ENCODE peak calls at places on chromosomes 4 and X, in ten cellular contexts. X is astrocyte of the spinal cord, J is fibroblast of lung, F is cardiac fibroblast, E is sigmoid colon, V is K562, R is cardiac muscle cell, A is astrocyte of the cerebellum, G is hepatocyte, T is left lung. S is an unnamed sample.

GRCh38 chr4:94508256-94508655 is 56.5 kb downstream of the PDLIM5 start:
- DNase-seq in X (no peak), J (peak), F (peak), E (no peak), V (no peak), R (no peak), A (no peak), G (no peak), T (no peak), S (no peak)

GRCh38 chr4:110631582-110632505 is 9.0 kb upstream of the PITX2 start:
- DNase-seq in X (peak), J (peak), F (peak), E (peak), V (peak), R (peak), A (peak), G (peak), T (peak), S (peak)

GRCh38 chr4:8847764-8848163 is 23.9 kb downstream of the HMX1 start:
- DNase-seq in X (no peak), J (no peak), F (no peak), E (peak), V (no peak), R (peak), A (no peak), G (no peak), T (no peak), S (no peak)

GRCh38 chrX:69988955-69989394 is 60.8 kb downstream of the AWAT2 start:
- DNase-seq in X (no peak), J (no peak), F (peak), E (no peak), V (no peak), R (no peak), A (no peak), G (no peak), T (no peak), S (no peak)

GRCh38 chr4:15719506-15719905 is 16.6 kb downstream of the BST1 start:
- DNase-seq in X (no peak), J (peak), F (no peak), E (no peak), V (no peak), R (no peak), A (no peak), G (no peak), T (peak), S (no peak)

GRCh38 chrX:80430826-80431501 is 10.7 kb downstream of the TENT5D start:
- DNase-seq in X (no peak), J (no peak), F (peak), E (no peak), V (peak), R (no peak), A (no peak), G (no peak), T (no peak), S (no peak)

GRCh38 chrX:19785647-19786046 is 101.8 kb downstream of the SH3KBP1 start:
- DNase-seq in X (no peak), J (no peak), F (peak), E (no peak), V (no peak), R (no peak), A (no peak), G (no peak), T (no peak), S (no peak)

GRCh38 chrX:72114306-72114705 is 17.4 kb downstream of the RTL5 start:
- DNase-seq in X (no peak), J (no peak), F (no peak), E (no peak), V (no peak), R (no peak), A (no peak), G (no peak), T (no peak), S (no peak)

GRCh38 chr4:15864771-15865566 is 73.6 kb downstream of the FGFBP1 start:
- DNase-seq in X (no peak), J (no peak), F (no peak), E (no peak), V (no peak), R (no peak), A (no peak), G (no peak), T (no peak), S (no peak)

GRCh38 chr4:73964862-73965611 is 16.8 kb downstream of the PF4 start:
- DNase-seq in X (no peak), J (no peak), F (peak), E (no peak), V (peak), R (peak), A (no peak), G (peak), T (no peak), S (no peak)

GRCh38 chrX:107676559-107677378 is 48.5 kb downstream of the PRPS1 start:
- DNase-seq in X (peak), J (peak), F (peak), E (peak), V (peak), R (peak), A (no peak), G (peak), T (peak), S (peak)

GRCh38 chr4:145956288-145956890 is 17.8 kb upstream of the ZNF827 start:
- DNase-seq in X (peak), J (peak), F (peak), E (no peak), V (peak), R (peak), A (no peak), G (peak), T (no peak), S (no peak)

GRCh38 chrX:134634691-134635090 is 23.6 kb downstream of the PLAC1 start:
- DNase-seq in X (peak), J (peak), F (peak), E (no peak), V (no peak), R (no peak), A (no peak), G (no peak), T (no peak), S (no peak)

GRCh38 chrX:151704023-151704663 is 8.9 kb downstream of the PRRG3 start:
- DNase-seq in X (no peak), J (no peak), F (no peak), E (no peak), V (no peak), R (no peak), A (no peak), G (no peak), T (no peak), S (no peak)
- H3K4me3 ChIP-seq in X (no peak), J (no peak), F (no peak), E (no peak), V (no peak), R (no peak), A (no peak), G (no peak), T (no peak), S (no peak)

DNA sequence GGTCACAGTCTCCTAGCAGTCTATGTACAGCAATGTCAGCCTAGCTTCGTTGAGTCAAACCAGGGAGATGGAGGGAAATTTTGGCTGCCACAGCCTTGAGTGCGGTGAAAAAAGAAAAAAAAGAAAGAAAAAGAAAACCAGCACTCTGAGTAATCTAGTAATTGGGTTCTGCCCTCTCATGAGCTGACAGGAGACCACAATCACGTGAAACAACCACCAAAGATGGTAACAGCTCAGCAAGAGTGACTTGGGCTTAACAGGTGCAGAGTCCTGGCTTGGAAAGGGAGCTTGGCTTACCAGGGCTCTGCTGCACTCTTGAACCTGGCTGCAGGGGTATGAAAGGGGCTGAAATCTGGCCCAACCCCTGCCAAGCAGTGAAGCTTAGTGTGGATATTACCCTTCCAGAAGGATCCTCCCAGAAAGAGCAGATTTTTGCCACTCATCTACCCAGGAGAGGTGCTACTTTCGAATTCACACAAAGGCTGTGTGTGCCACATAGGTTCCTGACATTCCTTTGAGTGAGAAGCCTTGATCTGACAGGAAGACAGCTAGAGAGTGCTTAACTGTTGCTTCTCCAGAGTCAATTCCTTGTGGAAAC is 350.3 kb downstream of the PTTG2 start:
- DNase-seq in X (peak), J (no peak), F (no peak), E (no peak), V (no peak), R (no peak), A (peak), G (no peak), T (no peak), S (no peak)
- H3K4me3 ChIP-seq in X (no peak), J (no peak), F (no peak), E (no peak), V (no peak), R (no peak), A (no peak), G (no peak), T (no peak), S (no peak)

DNA sequence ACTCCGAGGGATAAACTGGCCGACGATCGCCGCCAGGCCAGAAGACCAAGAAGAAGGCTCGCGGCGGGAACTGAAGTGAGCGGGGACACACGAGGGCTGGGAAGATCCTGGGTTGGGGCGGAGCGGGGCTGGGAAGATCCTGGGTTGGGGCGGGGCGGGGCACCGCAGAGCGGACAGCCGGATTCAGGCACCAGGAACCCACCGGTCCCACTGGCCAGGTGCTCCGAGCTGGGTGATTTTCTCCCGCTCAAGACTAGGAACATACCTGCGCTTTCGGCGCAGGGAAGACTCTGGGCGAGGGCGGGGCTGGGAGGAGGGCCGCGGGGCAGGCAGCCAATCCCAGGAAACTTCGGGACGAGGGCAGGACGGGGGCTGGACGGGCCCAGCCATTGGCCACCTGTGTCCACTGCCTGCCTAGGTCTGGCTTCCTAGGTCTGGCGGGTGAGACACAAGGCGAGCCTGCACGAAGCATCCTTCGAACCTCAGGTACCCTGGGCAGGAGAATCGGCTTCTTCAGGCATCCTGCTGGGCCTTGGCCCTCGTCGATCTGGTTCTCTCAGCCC is at the start of gene ERVMER34-1:
- DNase-seq in X (peak), J (peak), F (peak), E (peak), V (peak), R (peak), A (no peak), G (peak), T (peak), S (peak)
- H3K4me3 ChIP-seq in X (peak), J (peak), F (peak), E (peak), V (peak), R (peak), A (peak), G (peak), T (peak), S (peak)

GRCh38 chrX:13029831-13030771 is 14.3 kb downstream of the FAM9C start:
- DNase-seq in X (no peak), J (no peak), F (peak), E (no peak), V (no peak), R (no peak), A (no peak), G (peak), T (no peak), S (no peak)

GRCh38 chrX:13024911-13025454 is 19.4 kb downstream of the FAM9C start:
- DNase-seq in X (no peak), J (no peak), F (no peak), E (no peak), V (no peak), R (no peak), A (no peak), G (no peak), T (no peak), S (no peak)

GRCh38 chrX:13028871-13029336 is 15.5 kb downstream of the FAM9C start:
- DNase-seq in X (no peak), J (no peak), F (peak), E (no peak), V (no peak), R (no peak), A (no peak), G (peak), T (no peak), S (no peak)

GRCh38 chrX:13029341-13029740 is 15.1 kb downstream of the FAM9C start:
- DNase-seq in X (peak), J (peak), F (peak), E (no peak), V (no peak), R (no peak), A (peak), G (peak), T (peak), S (peak)

DNA sequence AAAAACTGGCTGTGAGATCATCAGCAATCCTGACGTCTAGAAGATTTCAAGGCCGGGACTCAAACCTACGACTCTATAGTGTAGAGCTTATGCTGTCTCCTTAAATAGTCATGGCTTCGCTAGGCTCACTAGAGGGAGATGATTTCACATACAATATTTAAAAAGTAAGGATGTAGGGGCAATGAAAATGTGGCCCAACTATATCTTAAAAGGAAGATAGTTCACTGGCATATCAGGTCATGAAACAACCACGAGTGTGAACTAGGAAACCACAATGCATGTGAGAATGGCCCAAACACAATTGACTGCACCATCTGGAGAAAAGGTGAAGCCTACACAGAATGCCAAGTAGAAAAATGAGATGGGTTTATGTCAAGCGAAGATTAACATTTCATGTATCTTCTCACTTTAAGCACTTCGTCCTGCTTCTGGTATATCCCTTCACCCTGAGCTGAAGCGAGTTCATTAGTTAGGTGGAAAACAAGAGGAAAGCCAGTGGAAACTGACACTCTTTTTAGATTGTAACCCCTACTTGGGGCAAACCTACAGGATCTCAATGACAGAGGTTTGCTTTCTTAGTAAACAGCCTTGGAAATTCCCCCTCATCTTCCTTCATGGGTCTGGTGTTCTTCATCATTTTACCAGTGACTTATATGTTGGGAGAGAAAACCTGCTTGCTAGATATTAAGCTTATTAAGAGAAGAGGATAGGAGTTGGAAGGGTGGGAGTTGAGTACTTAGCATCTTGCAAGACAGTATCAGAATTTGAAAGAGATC is 17.4 kb downstream of the FAM9C start:
- DNase-seq in X (no peak), J (no peak), F (no peak), E (no peak), V (no peak), R (no peak), A (no peak), G (no peak), T (no peak), S (no peak)
- H3K4me3 ChIP-seq in X (no peak), J (no peak), F (no peak), E (no peak), V (no peak), R (no peak), A (no peak), G (no peak), T (no peak), S (no peak)

GRCh38 chr4:182416101-182416500 is 172.9 kb downstream of the TENM3 start:
- DNase-seq in X (no peak), J (no peak), F (no peak), E (no peak), V (no peak), R (no peak), A (no peak), G (no peak), T (no peak), S (no peak)
- H3K4me3 ChIP-seq in X (no peak), J (no peak), F (no peak), E (no peak), V (no peak), R (no peak), A (no peak), G (no peak), T (no peak), S (no peak)

DNA sequence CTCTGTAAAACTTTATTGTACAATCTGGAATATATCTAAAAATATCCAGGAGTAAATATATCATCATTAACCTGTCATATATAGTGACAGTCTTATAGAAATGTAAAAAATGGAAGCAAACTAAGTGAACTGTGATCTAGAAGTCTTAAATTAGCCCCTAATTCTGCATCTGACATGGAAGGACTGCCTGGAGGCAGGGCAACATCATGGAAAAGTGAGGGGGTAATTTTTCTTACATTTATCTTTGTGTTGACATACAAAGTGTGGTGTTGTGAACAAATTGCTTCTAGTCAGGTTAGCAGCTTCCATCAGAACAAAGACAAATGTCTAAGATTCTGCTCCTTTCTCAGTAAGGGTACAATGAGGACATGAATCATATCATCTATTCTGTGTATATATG is 186.3 kb downstream of the C4orf33 start:
- DNase-seq in X (no peak), J (no peak), F (no peak), E (no peak), V (no peak), R (no peak), A (no peak), G (no peak), T (no peak), S (no peak)
- H3K4me3 ChIP-seq in X (no peak), J (no peak), F (no peak), E (no peak), V (no peak), R (no peak), A (no peak), G (no peak), T (no peak), S (no peak)

DNA sequence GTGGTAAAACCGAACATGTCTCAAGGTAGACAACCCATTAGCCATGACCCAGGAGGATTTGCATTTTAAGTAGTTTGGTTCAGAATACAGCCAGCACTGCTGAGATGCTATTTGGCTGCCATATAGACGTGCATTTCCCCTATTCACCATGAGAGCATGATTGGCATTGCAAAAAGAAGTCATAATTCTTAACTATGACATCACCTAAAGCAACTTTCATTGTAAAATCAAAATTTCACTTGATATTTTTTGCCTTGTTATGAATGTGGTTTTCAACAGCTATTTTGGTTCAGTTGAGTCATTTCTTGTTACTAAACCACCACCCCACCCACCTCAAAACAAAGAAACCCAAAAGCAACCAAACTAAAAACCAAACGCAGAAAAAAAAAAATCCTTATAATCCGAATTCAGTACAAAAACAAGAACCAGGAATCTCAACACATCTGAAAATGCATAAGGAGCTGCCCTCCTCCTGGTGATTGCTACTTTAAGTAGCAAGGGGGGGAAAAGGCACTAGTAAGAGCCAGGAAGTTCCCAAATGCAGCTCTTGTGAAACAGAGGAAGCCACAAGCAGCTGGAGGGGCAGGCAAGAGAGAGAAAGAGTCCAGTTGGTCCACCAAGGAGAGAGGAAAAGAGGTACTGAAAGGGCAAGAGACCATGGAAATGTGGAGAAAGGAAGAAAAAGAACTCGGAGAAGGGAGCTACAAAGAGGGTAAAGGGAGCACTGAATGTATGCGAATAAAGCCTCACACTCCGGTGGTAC is 3.1 kb downstream of the SLITRK4 start:
- DNase-seq in X (no peak), J (peak), F (peak), E (no peak), V (no peak), R (peak), A (no peak), G (no peak), T (no peak), S (no peak)
- H3K4me3 ChIP-seq in X (no peak), J (no peak), F (peak), E (no peak), V (no peak), R (peak), A (no peak), G (peak), T (no peak), S (no peak)

GRCh38 chr4:159008671-159009070 is 94.2 kb upstream of the RAPGEF2 start:
- DNase-seq in X (no peak), J (no peak), F (no peak), E (no peak), V (no peak), R (no peak), A (no peak), G (no peak), T (no peak), S (no peak)

GRCh38 chr4:159003420-159004253 is 99.2 kb upstream of the RAPGEF2 start:
- DNase-seq in X (peak), J (no peak), F (peak), E (no peak), V (peak), R (no peak), A (peak), G (no peak), T (no peak), S (no peak)

GRCh38 chr4:159002950-159003349 is 99.9 kb upstream of the RAPGEF2 start:
- DNase-seq in X (peak), J (peak), F (peak), E (no peak), V (no peak), R (no peak), A (peak), G (no peak), T (no peak), S (no peak)

GRCh38 chr4:159009521-159009920 is 93.4 kb upstream of the RAPGEF2 start:
- DNase-seq in X (no peak), J (no peak), F (no peak), E (no peak), V (peak), R (no peak), A (no peak), G (no peak), T (no peak), S (no peak)

GRCh38 chr4:159006202-159006601 is 96.7 kb upstream of the RAPGEF2 start:
- DNase-seq in X (peak), J (peak), F (peak), E (no peak), V (no peak), R (no peak), A (peak), G (peak), T (no peak), S (no peak)
- H3K4me3 ChIP-seq in X (no peak), J (no peak), F (no peak), E (no peak), V (no peak), R (no peak), A (no peak), G (no peak), T (no peak), S (no peak)